ENCODE peak calls at places on chromosomes 2 and 18, in seven cellular contexts. L is IMR-90, M is K562, G is A549, S is SK-N-SH, X is H1, Z is GM12878. Q is an unnamed sample.
A peak's percentile ranks its signal among the peaks of the same experiment; 100 is the strongest.

GRCh38 chr2:203407496-203407895 is 79.3 kb downstream of the ABI2 start:
- DNase-seq in S (no peak), X (no peak), Z (no peak), G (no peak), M (no peak), L (peak; percentile 58), Q (no peak)

GRCh38 chr18:55522011-55522410 is 66.0 kb downstream of the TCF4 start:
- DNase-seq in X (no peak), M (peak; percentile 41), Z (no peak), S (no peak), G (peak; percentile 14), L (no peak), Q (no peak)

GRCh38 chr2:48734576-48735303 is 20.8 kb downstream of the LHCGR start:
- DNase-seq in L (no peak), S (no peak), G (no peak), M (no peak), X (no peak), Z (no peak), Q (no peak)

GRCh38 chr2:181715033-181715630 is 34.8 kb upstream of the NEUROD1 start:
- DNase-seq in X (no peak), S (peak; percentile 51), Z (peak; percentile 56), G (peak; percentile 78), M (peak; percentile 37), L (peak; percentile 82), Q (peak; percentile 77)

GRCh38 chr2:176507736-176508135 is 238.5 kb downstream of the MTX2 start:
- DNase-seq in X (no peak), Z (no peak), M (no peak), S (no peak), L (no peak), G (no peak), Q (no peak)

GRCh38 chr2:79529636-79530035 is 16.8 kb downstream of the CTNNA2 start:
- DNase-seq in L (no peak), G (no peak), S (no peak), X (no peak), M (no peak), Z (no peak), Q (no peak)

GRCh38 chr18:11902522-11903292 is 5.4 kb downstream of the MPPE1 start:
- DNase-seq in G (no peak), S (no peak), X (no peak), L (peak; percentile 56), Z (no peak), M (peak; percentile 33), Q (no peak)

GRCh38 chr18:71221405-71221804 is 932.6 kb downstream of the SOCS6 start:
- DNase-seq in X (no peak), M (no peak), L (no peak), Z (no peak), S (no peak), G (no peak), Q (no peak)

GRCh38 chr2:79909521-79909920 is 395.0 kb downstream of the LRRTM1 start:
- DNase-seq in L (no peak), S (no peak), G (no peak), M (no peak), Z (no peak), X (no peak), Q (no peak)

GRCh38 chr2:229087843-229088520 is 183.1 kb downstream of the PID1 start:
- DNase-seq in S (no peak), L (no peak), M (no peak), X (no peak), G (no peak), Z (no peak), Q (no peak)

GRCh38 chr2:26757873-26758789 is 6.0 kb upstream of the SLC35F6 start:
- DNase-seq in L (peak; percentile 99), Z (peak; percentile 73), S (peak; percentile 5), X (no peak), M (no peak), G (peak; percentile 98), Q (peak; percentile 92)

GRCh38 chr2:2762898-2763287 is 431.8 kb upstream of the MYT1L start:
- DNase-seq in M (no peak), S (peak; percentile 47), G (no peak), X (no peak), L (no peak), Z (no peak), Q (no peak)

GRCh38 chr2:179991344-179991743 is 15.8 kb downstream of the CWC22 start:
- DNase-seq in Z (no peak), L (no peak), G (no peak), M (peak; percentile 25), S (no peak), X (no peak), Q (no peak)

GRCh38 chr2:147173186-147173575 is 671.6 kb upstream of the ACVR2A start:
- DNase-seq in G (peak; percentile 4), S (no peak), L (no peak), Z (no peak), X (no peak), M (no peak), Q (peak; percentile 18)

GRCh38 chr2:232333361-232334135 is 45.0 kb upstream of the ALPP start:
- DNase-seq in X (no peak), Z (no peak), L (no peak), G (peak; percentile 33), S (peak; percentile 69), M (no peak), Q (peak; percentile 35)

GRCh38 chr2:43276962-43277383 is 50.6 kb upstream of the ZFP36L2 start:
- DNase-seq in L (no peak), X (no peak), S (peak; percentile 56), G (no peak), M (no peak), Z (no peak), Q (no peak)

GRCh38 chr2:19863303-19864041 is 38.3 kb downstream of the TTC32 start:
- DNase-seq in L (peak; percentile 45), X (peak; percentile 88), S (peak; percentile 92), M (peak; percentile 78), Z (no peak), G (peak; percentile 70), Q (peak; percentile 76)

GRCh38 chr18:79611040-79611681 is 68.4 kb upstream of the CTDP1 start:
- DNase-seq in S (no peak), G (peak; percentile 4), L (peak; percentile 92), Z (no peak), X (no peak), M (peak; percentile 32), Q (no peak)

GRCh38 chr2:98560256-98560771 is 48.0 kb downstream of the COA5 start:
- DNase-seq in S (no peak), L (peak; percentile 96), G (peak; percentile 9), X (no peak), M (peak; percentile 93), Z (no peak), Q (no peak)

GRCh38 chr2:181163139-181163538 is 182.7 kb downstream of the UBE2E3 start:
- DNase-seq in X (no peak), Z (no peak), G (no peak), L (no peak), S (no peak), M (no peak), Q (no peak)

GRCh38 chr2:165376571-165376975 is 92.9 kb upstream of the CSRNP3 start:
- DNase-seq in M (no peak), Z (no peak), X (no peak), L (no peak), S (no peak), G (no peak), Q (no peak)

GRCh38 chr2:126981476-126981875 is 82.8 kb downstream of the TEX51 start:
- DNase-seq in X (no peak), Z (no peak), S (no peak), L (no peak), G (no peak), M (no peak), Q (peak; percentile 41)

GRCh38 chr2:4381049-4381448 is 677.7 kb downstream of the DCDC2C start:
- DNase-seq in S (no peak), X (peak; percentile 57), M (no peak), L (no peak), G (no peak), Z (no peak), Q (no peak)

GRCh38 chr2:9226458-9227380 is 20.1 kb downstream of the ASAP2 start:
- DNase-seq in M (no peak), Z (no peak), G (no peak), X (no peak), L (no peak), S (no peak), Q (no peak)
- H3K27ac ChIP-seq in M (no peak overlapping the region), Z (no peak overlapping the region), G (no peak overlapping the region), X (no peak overlapping the region), L (no peak overlapping the region), S (peak overlapping the region; percentile 99), Q (no peak overlapping the region)

GRCh38 chr18:58687871-58688308 is 16.6 kb downstream of the MALT1 start:
- DNase-seq in Z (peak; percentile 73), M (no peak), S (no peak), G (no peak), L (no peak), X (no peak), Q (no peak)

GRCh38 chr18:58682429-58683069 is 11.3 kb downstream of the MALT1 start:
- DNase-seq in G (peak; percentile 60), X (no peak), S (no peak), Z (no peak), M (no peak), L (peak; percentile 74), Q (peak; percentile 68)
- TF ChIP-seq USF2 in G (no peak), X (no peak), S (no peak), Z (no peak), M (no peak), L (no peak), Q (no peak)

GRCh38 chr2:64727013-64727767 is 73.5 kb upstream of the SERTAD2 start:
- DNase-seq in Z (peak; percentile 89), M (no peak), X (no peak), G (no peak), L (no peak), S (no peak), Q (no peak)
- H3K27ac ChIP-seq in Z (peak overlapping the region; percentile 88), M (peak overlapping the region; percentile 2), X (no peak overlapping the region), G (no peak overlapping the region), L (no peak overlapping the region), S (peak overlapping the region; percentile 52), Q (no peak overlapping the region)

DNA sequence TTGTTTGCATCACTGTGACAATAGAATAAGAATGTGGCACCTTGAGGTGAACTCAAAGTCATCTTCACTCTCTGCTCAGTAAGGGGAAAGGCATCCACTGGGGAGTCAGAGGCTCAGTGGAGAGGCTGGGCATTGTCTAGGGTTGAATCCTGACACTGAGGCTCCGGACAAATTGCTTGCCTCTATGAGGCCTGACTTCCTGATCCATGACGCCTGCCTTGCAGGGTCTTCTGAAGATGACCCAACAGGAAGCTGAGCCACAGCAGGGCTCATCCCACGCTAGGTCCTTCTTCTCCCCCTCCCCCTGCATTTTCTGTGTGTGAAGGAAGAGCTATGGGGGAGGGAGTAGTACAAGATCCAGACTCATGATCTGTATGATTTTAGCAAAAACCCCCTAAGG is 265.1 kb downstream of the SH3BP4 start:
- DNase-seq in X (no peak), M (no peak), G (peak; percentile 7), S (no peak), Z (no peak), L (peak; percentile 4), Q (no peak)
- TF ChIP-seq USF2 in X (no peak), M (no peak), G (no peak), S (no peak), Z (no peak), L (no peak), Q (no peak)